ENCODE peak calls at places on chromosomes 11 and 22, in seven cellular contexts. R is sigmoid colon, L is spleen, G is right cardiac atrium, O is tibial artery, M is neuronal stem cell, I is ovary. C is an unnamed sample.

GRCh38 chr11:40722179-40722795 is 737.2 kb downstream of the LRRC4C start:
- DNase-seq in O (no peak), R (peak; percentile 45), L (no peak), I (no peak), G (no peak), M (peak; percentile 38), C (no peak)

GRCh38 chr11:78659326-78660319 is 85.0 kb upstream of the NARS2 start:
- DNase-seq in I (no peak), O (peak; percentile 13), M (no peak), G (no peak), R (no peak), L (no peak), C (peak; percentile 56)

GRCh38 chr11:43392713-43393112 is 34.0 kb downstream of the TTC17 start:
- DNase-seq in L (no peak), I (no peak), G (no peak), R (no peak), O (no peak), M (no peak), C (no peak)

GRCh38 chr22:19195796-19196731 is 17.5 kb upstream of the SLC25A1 start:
- DNase-seq in R (peak; percentile 55), M (no peak), O (no peak), L (peak; percentile 75), I (no peak), G (no peak), C (no peak)

GRCh38 chr11:3109434-3109833 is 52.2 kb upstream of the CARS1 start:
- DNase-seq in I (no peak), L (peak; percentile 51), O (peak; percentile 50), R (no peak), G (no peak), M (no peak), C (no peak)

GRCh38 chr11:96242971-96243647 is 99.9 kb downstream of the MAML2 start:
- DNase-seq in I (peak; percentile 92), L (peak; percentile 94), R (peak; percentile 98), M (peak; percentile 79), G (peak; percentile 94), O (peak; percentile 98), C (peak; percentile 94)

GRCh38 chr11:17504330-17505107 is 27.9 kb upstream of the ABCC8 start:
- DNase-seq in M (peak; percentile 54), I (peak; percentile 41), L (peak; percentile 92), R (peak; percentile 91), O (peak; percentile 86), G (peak; percentile 79), C (peak; percentile 41)

GRCh38 chr22:31040542-31041398 is 40.3 kb upstream of the SMTN start:
- DNase-seq in I (peak; percentile 39), M (no peak), R (peak; percentile 67), L (no peak), G (no peak), O (no peak), C (no peak)

GRCh38 chr11:108221401-108221800 is 1.0 kb downstream of the NPAT start:
- DNase-seq in R (no peak), I (no peak), M (no peak), L (no peak), O (no peak), G (no peak), C (no peak)

GRCh38 chr11:11691296-11692141 is 69.7 kb upstream of the GALNT18 start:
- DNase-seq in M (peak; percentile 67), R (no peak), G (peak; percentile 27), I (no peak), O (no peak), L (no peak), C (no peak)

GRCh38 chr11:8672346-8672745 is 10.1 kb downstream of the TRIM66 start:
- DNase-seq in I (no peak), M (no peak), R (no peak), O (no peak), G (no peak), L (no peak), C (no peak)

GRCh38 chr11:110179064-110179463 is 85.9 kb downstream of the ZC3H12C start:
- DNase-seq in L (peak; percentile 18), G (no peak), M (no peak), I (no peak), O (no peak), R (no peak), C (no peak)

GRCh38 chr22:29700949-29701927 is 18.6 kb upstream of the CABP7 start:
- DNase-seq in L (no peak), M (no peak), I (no peak), G (no peak), O (no peak), R (no peak), C (peak; percentile 24)

GRCh38 chr11:19651654-19652053 is 61.0 kb upstream of the NAV2 start:
- DNase-seq in R (no peak), M (no peak), L (no peak), G (no peak), O (no peak), I (no peak), C (no peak)

GRCh38 chr11:11211186-11211585 is 141.9 kb downstream of the CSNK2A3 start:
- DNase-seq in G (peak; percentile 55), O (no peak), R (no peak), L (no peak), M (no peak), I (no peak), C (no peak)

DNA sequence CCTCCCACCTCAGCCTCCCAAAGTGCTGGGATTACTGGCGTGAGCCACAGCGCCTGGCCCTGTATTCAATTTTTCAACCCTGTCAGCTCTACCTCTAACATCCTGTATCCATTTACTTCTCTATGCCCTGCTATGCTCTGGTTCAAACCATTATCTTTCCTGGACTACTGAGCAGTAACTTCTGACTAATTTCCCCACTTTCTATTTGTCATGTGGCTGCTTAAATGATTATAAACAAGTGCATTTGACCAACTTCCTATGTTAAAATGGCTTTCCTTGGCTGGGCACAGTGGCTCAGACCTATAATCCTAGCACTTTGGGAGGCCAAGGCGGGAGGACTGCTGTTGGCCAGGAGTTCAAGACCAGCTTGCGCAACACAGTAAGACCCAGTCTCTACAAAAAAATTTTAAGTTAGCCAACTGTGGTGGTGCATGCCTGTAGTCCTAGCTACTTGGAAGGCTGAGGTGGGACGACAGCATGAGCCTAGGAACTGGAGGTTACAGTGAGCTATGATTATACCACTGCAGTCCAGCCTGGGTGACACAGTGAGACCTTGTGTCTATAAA is 2.1 kb downstream of the MED19 start:
- DNase-seq in O (no peak), R (no peak), I (no peak), L (no peak), M (no peak), G (no peak), C (no peak)
- H3K4me1 ChIP-seq in O (no peaks in the 10 kb centered on the region), R (peaks cover 29% of the 10 kb centered on the region), I (peaks cover 14% of the 10 kb centered on the region), L (peaks cover 43% of the 10 kb centered on the region), M (peaks cover 6% of the 10 kb centered on the region), G (no peaks in the 10 kb centered on the region), C (no peaks in the 10 kb centered on the region)

GRCh38 chr11:35337919-35338316 is 81.4 kb downstream of the SLC1A2 start:
- DNase-seq in M (no peak), O (no peak), G (no peak), L (no peak), I (no peak), R (no peak), C (no peak)
- H3K27ac ChIP-seq in M (no peak overlapping the region), O (no peak overlapping the region), G (no peak overlapping the region), L (no peak overlapping the region), I (no peak overlapping the region), R (no peak overlapping the region), C (peak overlapping the region; percentile 98)

GRCh38 chr11:128733440-128734115 is 39.7 kb downstream of the FLI1 start:
- DNase-seq in O (no peak), R (no peak), I (no peak), L (no peak), G (no peak), M (peak; percentile 60), C (peak; percentile 23)
- H3K4me1 ChIP-seq in O (no peaks in the 10 kb centered on the region), R (no peaks in the 10 kb centered on the region), I (no peaks in the 10 kb centered on the region), L (peaks cover 100% of the 10 kb centered on the region), G (peaks cover 22% of the 10 kb centered on the region), M (peaks cover 20% of the 10 kb centered on the region), C (no peaks in the 10 kb centered on the region)

GRCh38 chr11:64884019-64884418 is 5.6 kb upstream of the EHD1 start:
- DNase-seq in L (peak; percentile 69), G (no peak), I (no peak), M (no peak), R (no peak), O (no peak), C (no peak)
- H3K27ac ChIP-seq in L (peak overlapping the region; percentile 17), G (no peak overlapping the region), I (no peak overlapping the region), M (no peak overlapping the region), R (no peak overlapping the region), O (peak overlapping the region; percentile 97), C (no peak overlapping the region)

GRCh38 chr22:40182231-40182835 is 4.6 kb downstream of the TNRC6B start:
- DNase-seq in R (no peak), O (no peak), G (no peak), L (no peak), M (no peak), I (no peak), C (no peak)
- H3K4me1 ChIP-seq in R (peaks cover 61% of the 10 kb centered on the region), O (no peaks in the 10 kb centered on the region), G (peaks cover 22% of the 10 kb centered on the region), L (peaks cover 64% of the 10 kb centered on the region), M (peaks cover 11% of the 10 kb centered on the region), I (peaks cover 14% of the 10 kb centered on the region), C (peaks cover 33% of the 10 kb centered on the region)

DNA sequence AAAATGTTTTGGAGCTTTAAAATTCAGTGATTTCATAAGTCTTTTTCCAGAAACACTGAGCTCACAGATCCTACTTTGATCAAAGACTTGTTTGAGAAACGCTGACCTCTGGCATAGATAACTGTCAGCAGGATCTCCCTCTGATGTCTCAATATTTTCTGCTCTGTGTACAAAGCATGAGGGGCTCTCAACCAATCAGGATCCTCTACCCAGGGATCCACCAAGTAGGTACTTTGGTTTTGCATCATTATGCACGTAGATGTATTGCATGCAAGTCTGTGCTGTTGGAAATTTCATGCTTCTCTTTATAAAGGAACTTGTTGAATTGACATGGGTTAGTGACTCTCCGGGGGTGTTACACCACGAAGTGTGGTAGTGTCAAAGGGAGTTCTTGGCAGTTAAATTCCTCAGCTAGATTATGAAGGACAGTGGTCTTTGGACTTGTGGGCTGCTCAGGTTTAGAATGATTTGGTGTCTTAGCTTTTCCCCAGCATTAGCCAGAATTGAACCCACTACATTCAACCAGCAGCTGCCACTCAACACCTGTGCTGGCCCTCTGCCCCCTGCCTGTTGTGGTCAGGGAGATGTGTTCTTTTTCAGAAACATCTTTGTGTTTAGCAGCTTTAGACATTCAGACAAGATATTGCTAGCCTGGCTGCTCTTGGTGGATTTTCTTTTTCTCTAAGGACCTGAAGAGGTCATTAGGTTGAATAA is 1.7 kb upstream of the DIXDC1 start:
- DNase-seq in O (no peak), L (no peak), R (no peak), G (no peak), M (no peak), I (no peak), C (no peak)
- H3K27ac ChIP-seq in O (peak overlapping the region; percentile 76), L (no peak overlapping the region), R (peak overlapping the region; percentile 89), G (peak overlapping the region; percentile 88), M (no peak overlapping the region), I (peak overlapping the region; percentile 58), C (no peak overlapping the region)

C was measured in foreskin keratinocyte.